ENCODE peak calls at places on chromosomes 12 and 14, in ten cellular contexts. I is CD4-positive, alpha-beta T cell; N is stimulated activated CD8-positive, alpha-beta memory T cell treated with anti-CD3 and anti-CD28 coated beads, Interleukin-4, amount 100 ng/mL, for 48 hours; F is left lung; W is NCI-H1092; V is GM12864; T is AG04450; X is activated naive CD8-positive, alpha-beta T cell treated with anti-CD3 and anti-CD28 coated beads, Interleukin-2, amount 50 U/mL, for 24 hours; E is RWPE1; M is putamen. B is an unnamed sample.

GRCh38 chr12:42673535-42673934 is 84.0 kb upstream of the PRICKLE1 start:
- DNase-seq in I (no peak), N (no peak), F (no peak), W (no peak), V (no peak), T (no peak), X (no peak), E (no peak), M (no peak), B (no peak)

GRCh38 chr14:100025111-100025510 is 40.1 kb upstream of the EVL start:
- DNase-seq in I (no peak), N (peak), F (no peak), W (no peak), V (peak), T (no peak), X (peak), E (peak), M (peak), B (peak)

GRCh38 chr14:104977681-104978647 is at the start of gene AHNAK2:
- DNase-seq in I (no peak), N (peak), F (peak), W (peak), V (no peak), T (peak), X (peak), E (peak), M (no peak), B (peak)

GRCh38 chr12:104477812-104478388 is 21.2 kb downstream of the CHST11 start:
- DNase-seq in I (no peak), N (no peak), F (no peak), W (no peak), V (no peak), T (no peak), X (no peak), E (no peak), M (no peak), B (no peak)

GRCh38 chr12:120579179-120579578 is 2.0 kb downstream of the POP5 start:
- DNase-seq in I (no peak), N (no peak), F (no peak), W (no peak), V (no peak), T (no peak), X (no peak), E (no peak), M (no peak), B (no peak)

GRCh38 chr14:73227812-73228781 is 9.2 kb upstream of the PAPLN start:
- DNase-seq in I (no peak), N (no peak), F (no peak), W (no peak), V (no peak), T (peak), X (no peak), E (peak), M (no peak), B (peak)

GRCh38 chr14:93752980-93753561 is 35.2 kb downstream of the PRIMA1 start:
- DNase-seq in I (no peak), N (no peak), F (no peak), W (no peak), V (no peak), T (no peak), X (no peak), E (no peak), M (peak), B (no peak)

GRCh38 chr12:44193281-44193680 is 357.4 kb downstream of the TMEM117 start:
- DNase-seq in I (no peak), N (no peak), F (no peak), W (no peak), V (peak), T (no peak), X (no peak), E (no peak), M (no peak), B (peak)

GRCh38 chr12:62802981-62803380 is 132.0 kb downstream of the PPM1H start:
- DNase-seq in I (no peak), N (no peak), F (no peak), W (peak), V (no peak), T (no peak), X (no peak), E (no peak), M (no peak), B (no peak)

GRCh38 chr12:11508699-11509098 is 113.3 kb upstream of the PRB2 start:
- DNase-seq in I (no peak), N (no peak), F (no peak), W (no peak), V (no peak), T (no peak), X (no peak), E (no peak), M (no peak), B (peak)

GRCh38 chr14:38835874-38836273 is 267.2 kb downstream of the SEC23A start:
- DNase-seq in I (no peak), N (no peak), F (peak), W (no peak), V (no peak), T (no peak), X (no peak), E (no peak), M (no peak), B (no peak)

GRCh38 chr12:39124768-39125167 is 219.4 kb upstream of the CPNE8 start:
- DNase-seq in I (no peak), N (no peak), F (no peak), W (no peak), V (no peak), T (no peak), X (no peak), E (no peak), M (no peak), B (no peak)

GRCh38 chr14:63443361-63443760 is 99.8 kb downstream of the PPP2R5E start:
- DNase-seq in I (no peak), N (no peak), F (no peak), W (no peak), V (no peak), T (no peak), X (no peak), E (no peak), M (peak), B (no peak)

GRCh38 chr12:69433653-69434052 is 36.5 kb upstream of the FRS2 start:
- DNase-seq in I (no peak), N (no peak), F (no peak), W (no peak), V (no peak), T (no peak), X (no peak), E (no peak), M (no peak), B (no peak)

GRCh38 chr12:80655751-80656150 is 51.7 kb upstream of the MYF6 start:
- DNase-seq in I (no peak), N (no peak), F (no peak), W (no peak), V (no peak), T (no peak), X (no peak), E (no peak), M (no peak), B (no peak)

GRCh38 chr12:66500094-66500493 is 178.8 kb downstream of the GRIP1 start:
- DNase-seq in I (no peak), N (no peak), F (no peak), W (no peak), V (no peak), T (no peak), X (no peak), E (no peak), M (no peak), B (no peak)

GRCh38 chr14:59116984-59117415 is 71.5 kb upstream of the DAAM1 start:
- DNase-seq in I (no peak), N (no peak), F (no peak), W (no peak), V (no peak), T (no peak), X (no peak), E (peak), M (no peak), B (peak)

GRCh38 chr12:88062464-88062863 is 33.3 kb upstream of the C12orf50 start:
- DNase-seq in I (no peak), N (no peak), F (no peak), W (no peak), V (peak), T (no peak), X (no peak), E (no peak), M (no peak), B (no peak)

GRCh38 chr12:43407816-43408645 is 144.0 kb downstream of the ADAMTS20 start:
- DNase-seq in I (no peak), N (no peak), F (no peak), W (no peak), V (no peak), T (no peak), X (no peak), E (no peak), M (no peak), B (peak)

GRCh38 chr12:15978431-15978950 is 67.4 kb downstream of the DERA start:
- DNase-seq in I (no peak), N (no peak), F (no peak), W (no peak), V (no peak), T (no peak), X (no peak), E (peak), M (no peak), B (peak)

GRCh38 chr14:101409006-101409543 is 152.2 kb upstream of the DIO3 start:
- DNase-seq in I (no peak), N (no peak), F (no peak), W (no peak), V (no peak), T (no peak), X (no peak), E (no peak), M (no peak), B (no peak)

GRCh38 chr12:127145929-127146789 is 1120.8 kb upstream of the TMEM132C start:
- DNase-seq in I (peak), N (peak), F (peak), W (no peak), V (no peak), T (no peak), X (peak), E (peak), M (peak), B (peak)

GRCh38 chr12:122951979-122952892 is 14.0 kb downstream of the ABCB9 start:
- DNase-seq in I (peak), N (peak), F (peak), W (peak), V (no peak), T (no peak), X (peak), E (peak), M (peak), B (peak)

GRCh38 chr14:76267322-76268012 is 108.5 kb upstream of the ESRRB start:
- DNase-seq in I (no peak), N (peak), F (peak), W (peak), V (no peak), T (no peak), X (no peak), E (peak), M (peak), B (peak)

GRCh38 chr12:98401427-98401826 is 114.0 kb upstream of the TMPO start:
- DNase-seq in I (no peak), N (no peak), F (no peak), W (peak), V (no peak), T (no peak), X (no peak), E (no peak), M (no peak), B (no peak)